ENCODE peak calls at places on chromosomes 2 and 18, in seven cellular contexts. One of them, this sample, is unnamed.
A peak's percentile ranks its signal among the peaks of the same experiment; 100 is the strongest.

GRCh38 chr2:61426267-61426897 is 44.5 kb downstream of the USP34 start:
- DNase-seq in NCI-H460: peak; percentile 53
- DNase-seq in A673: peak; percentile 55
- DNase-seq in stimulated activated naive B cell treated with anti-CD40 and anti-IgM and Interleukin-4, amounts not matched to agents 10 μg/mL and 1 μg/mL and 100 μg/mL, for 72 hours: peak; percentile 59
- DNase-seq in GF-D8: peak; percentile 43
- DNase-seq in HT-29: peak; percentile 62
- DNase-seq in NCI-H2081 treated with DMSO at 0.1 percent for 48 hours: no peak
- DNase-seq in this sample: peak; percentile 58

GRCh38 chr2:11512431-11512830 is 21.4 kb upstream of the GREB1 start:
- DNase-seq in NCI-H460: no peak
- DNase-seq in A673: no peak
- DNase-seq in stimulated activated naive B cell treated with anti-CD40 and anti-IgM and Interleukin-4, amounts not matched to agents 10 μg/mL and 1 μg/mL and 100 μg/mL, for 72 hours: no peak
- DNase-seq in GF-D8: no peak
- DNase-seq in HT-29: no peak
- DNase-seq in NCI-H2081 treated with DMSO at 0.1 percent for 48 hours: no peak
- DNase-seq in this sample: no peak

GRCh38 chr2:10844083-10844482 is 31.5 kb upstream of the PDIA6 start:
- DNase-seq in NCI-H460: peak; percentile 31
- DNase-seq in A673: peak; percentile 78
- DNase-seq in stimulated activated naive B cell treated with anti-CD40 and anti-IgM and Interleukin-4, amounts not matched to agents 10 μg/mL and 1 μg/mL and 100 μg/mL, for 72 hours: no peak
- DNase-seq in GF-D8: no peak
- DNase-seq in HT-29: peak; percentile 78
- DNase-seq in NCI-H2081 treated with DMSO at 0.1 percent for 48 hours: no peak
- DNase-seq in this sample: no peak

GRCh38 chr2:221334466-221334865 is 237.6 kb downstream of the EPHA4 start:
- DNase-seq in NCI-H460: no peak
- DNase-seq in A673: no peak
- DNase-seq in stimulated activated naive B cell treated with anti-CD40 and anti-IgM and Interleukin-4, amounts not matched to agents 10 μg/mL and 1 μg/mL and 100 μg/mL, for 72 hours: no peak
- DNase-seq in GF-D8: no peak
- DNase-seq in HT-29: no peak
- DNase-seq in NCI-H2081 treated with DMSO at 0.1 percent for 48 hours: no peak
- DNase-seq in this sample: no peak

GRCh38 chr2:134705861-134706586 is 12.8 kb downstream of the TMEM163 start:
- DNase-seq in NCI-H460: no peak
- DNase-seq in A673: no peak
- DNase-seq in stimulated activated naive B cell treated with anti-CD40 and anti-IgM and Interleukin-4, amounts not matched to agents 10 μg/mL and 1 μg/mL and 100 μg/mL, for 72 hours: no peak
- DNase-seq in GF-D8: no peak
- DNase-seq in HT-29: no peak
- DNase-seq in NCI-H2081 treated with DMSO at 0.1 percent for 48 hours: no peak
- DNase-seq in this sample: no peak

GRCh38 chr2:168035458-168035857 is 211.9 kb downstream of the STK39 start:
- DNase-seq in NCI-H460: no peak
- DNase-seq in A673: no peak
- DNase-seq in stimulated activated naive B cell treated with anti-CD40 and anti-IgM and Interleukin-4, amounts not matched to agents 10 μg/mL and 1 μg/mL and 100 μg/mL, for 72 hours: no peak
- DNase-seq in GF-D8: no peak
- DNase-seq in HT-29: no peak
- DNase-seq in NCI-H2081 treated with DMSO at 0.1 percent for 48 hours: no peak
- DNase-seq in this sample: no peak

GRCh38 chr2:181165199-181165868 is 184.9 kb downstream of the UBE2E3 start:
- DNase-seq in NCI-H460: no peak
- DNase-seq in A673: no peak
- DNase-seq in stimulated activated naive B cell treated with anti-CD40 and anti-IgM and Interleukin-4, amounts not matched to agents 10 μg/mL and 1 μg/mL and 100 μg/mL, for 72 hours: no peak
- DNase-seq in GF-D8: no peak
- DNase-seq in HT-29: no peak
- DNase-seq in NCI-H2081 treated with DMSO at 0.1 percent for 48 hours: no peak
- DNase-seq in this sample: no peak

GRCh38 chr2:102841107-102841840 is 79.4 kb downstream of the TMEM182 start:
- DNase-seq in NCI-H460: peak; percentile 52
- DNase-seq in A673: peak; percentile 71
- DNase-seq in stimulated activated naive B cell treated with anti-CD40 and anti-IgM and Interleukin-4, amounts not matched to agents 10 μg/mL and 1 μg/mL and 100 μg/mL, for 72 hours: peak; percentile 18
- DNase-seq in GF-D8: peak; percentile 8
- DNase-seq in HT-29: peak; percentile 45
- DNase-seq in NCI-H2081 treated with DMSO at 0.1 percent for 48 hours: no peak
- DNase-seq in this sample: peak; percentile 11

GRCh38 chr18:68428026-68428425 is 286.9 kb downstream of the TMX3 start:
- DNase-seq in NCI-H460: no peak
- DNase-seq in A673: peak; percentile 89
- DNase-seq in stimulated activated naive B cell treated with anti-CD40 and anti-IgM and Interleukin-4, amounts not matched to agents 10 μg/mL and 1 μg/mL and 100 μg/mL, for 72 hours: no peak
- DNase-seq in GF-D8: no peak
- DNase-seq in HT-29: no peak
- DNase-seq in NCI-H2081 treated with DMSO at 0.1 percent for 48 hours: no peak
- DNase-seq in this sample: no peak

GRCh38 chr2:199258291-199258690 is 199.4 kb downstream of the SATB2 start:
- DNase-seq in NCI-H460: no peak
- DNase-seq in A673: no peak
- DNase-seq in stimulated activated naive B cell treated with anti-CD40 and anti-IgM and Interleukin-4, amounts not matched to agents 10 μg/mL and 1 μg/mL and 100 μg/mL, for 72 hours: no peak
- DNase-seq in GF-D8: no peak
- DNase-seq in HT-29: peak; percentile 16
- DNase-seq in NCI-H2081 treated with DMSO at 0.1 percent for 48 hours: no peak
- DNase-seq in this sample: no peak

GRCh38 chr2:190369635-190370034 is 26.2 kb downstream of the INPP1 start:
- DNase-seq in NCI-H460: no peak
- DNase-seq in A673: no peak
- DNase-seq in stimulated activated naive B cell treated with anti-CD40 and anti-IgM and Interleukin-4, amounts not matched to agents 10 μg/mL and 1 μg/mL and 100 μg/mL, for 72 hours: no peak
- DNase-seq in GF-D8: no peak
- DNase-seq in HT-29: no peak
- DNase-seq in NCI-H2081 treated with DMSO at 0.1 percent for 48 hours: no peak
- DNase-seq in this sample: no peak

GRCh38 chr18:13272411-13272810 is 53.9 kb downstream of the LDLRAD4 start:
- DNase-seq in NCI-H460: no peak
- DNase-seq in A673: no peak
- DNase-seq in stimulated activated naive B cell treated with anti-CD40 and anti-IgM and Interleukin-4, amounts not matched to agents 10 μg/mL and 1 μg/mL and 100 μg/mL, for 72 hours: no peak
- DNase-seq in GF-D8: no peak
- DNase-seq in HT-29: no peak
- DNase-seq in NCI-H2081 treated with DMSO at 0.1 percent for 48 hours: no peak
- DNase-seq in this sample: no peak

GRCh38 chr2:161206491-161207032 is 46.3 kb downstream of the TANK start:
- DNase-seq in NCI-H460: no peak
- DNase-seq in A673: no peak
- DNase-seq in stimulated activated naive B cell treated with anti-CD40 and anti-IgM and Interleukin-4, amounts not matched to agents 10 μg/mL and 1 μg/mL and 100 μg/mL, for 72 hours: no peak
- DNase-seq in GF-D8: peak; percentile 18
- DNase-seq in HT-29: no peak
- DNase-seq in NCI-H2081 treated with DMSO at 0.1 percent for 48 hours: no peak
- DNase-seq in this sample: no peak

GRCh38 chr2:170161516-170162260 is 16.3 kb upstream of the MYO3B start:
- DNase-seq in NCI-H460: no peak
- DNase-seq in A673: no peak
- DNase-seq in stimulated activated naive B cell treated with anti-CD40 and anti-IgM and Interleukin-4, amounts not matched to agents 10 μg/mL and 1 μg/mL and 100 μg/mL, for 72 hours: no peak
- DNase-seq in GF-D8: no peak
- DNase-seq in HT-29: no peak
- DNase-seq in NCI-H2081 treated with DMSO at 0.1 percent for 48 hours: no peak
- DNase-seq in this sample: no peak

GRCh38 chr2:230868151-230868946 is 3.6 kb downstream of the ITM2C start:
- DNase-seq in NCI-H460: no peak
- DNase-seq in A673: peak; percentile 93
- DNase-seq in stimulated activated naive B cell treated with anti-CD40 and anti-IgM and Interleukin-4, amounts not matched to agents 10 μg/mL and 1 μg/mL and 100 μg/mL, for 72 hours: no peak
- DNase-seq in GF-D8: no peak
- DNase-seq in HT-29: no peak
- DNase-seq in NCI-H2081 treated with DMSO at 0.1 percent for 48 hours: no peak
- DNase-seq in this sample: no peak

GRCh38 chr2:26456701-26457224 is 21.2 kb downstream of the OTOF start:
- DNase-seq in NCI-H460: no peak
- DNase-seq in A673: no peak
- DNase-seq in stimulated activated naive B cell treated with anti-CD40 and anti-IgM and Interleukin-4, amounts not matched to agents 10 μg/mL and 1 μg/mL and 100 μg/mL, for 72 hours: no peak
- DNase-seq in GF-D8: no peak
- DNase-seq in HT-29: peak; percentile 64
- DNase-seq in NCI-H2081 treated with DMSO at 0.1 percent for 48 hours: no peak
- DNase-seq in this sample: no peak

GRCh38 chr2:128237911-128238697 is 80.6 kb downstream of the HS6ST1 start:
- DNase-seq in NCI-H460: no peak
- DNase-seq in A673: no peak
- DNase-seq in stimulated activated naive B cell treated with anti-CD40 and anti-IgM and Interleukin-4, amounts not matched to agents 10 μg/mL and 1 μg/mL and 100 μg/mL, for 72 hours: no peak
- DNase-seq in GF-D8: no peak
- DNase-seq in HT-29: no peak
- DNase-seq in NCI-H2081 treated with DMSO at 0.1 percent for 48 hours: no peak
- DNase-seq in this sample: no peak

GRCh38 chr2:23940976-23941605 is 828 bp downstream of the UBXN2A start:
- DNase-seq in NCI-H460: no peak
- DNase-seq in A673: peak; percentile 51
- DNase-seq in stimulated activated naive B cell treated with anti-CD40 and anti-IgM and Interleukin-4, amounts not matched to agents 10 μg/mL and 1 μg/mL and 100 μg/mL, for 72 hours: no peak
- DNase-seq in GF-D8: no peak
- DNase-seq in HT-29: peak; percentile 56
- DNase-seq in NCI-H2081 treated with DMSO at 0.1 percent for 48 hours: no peak
- DNase-seq in this sample: no peak

GRCh38 chr2:165898381-165898780 is 55.2 kb downstream of the TTC21B start:
- DNase-seq in NCI-H460: no peak
- DNase-seq in A673: no peak
- DNase-seq in stimulated activated naive B cell treated with anti-CD40 and anti-IgM and Interleukin-4, amounts not matched to agents 10 μg/mL and 1 μg/mL and 100 μg/mL, for 72 hours: no peak
- DNase-seq in GF-D8: no peak
- DNase-seq in HT-29: no peak
- DNase-seq in NCI-H2081 treated with DMSO at 0.1 percent for 48 hours: no peak
- DNase-seq in this sample: no peak

GRCh38 chr2:15485949-15486348 is 75.2 kb downstream of the NBAS start:
- DNase-seq in NCI-H460: no peak
- DNase-seq in A673: no peak
- DNase-seq in stimulated activated naive B cell treated with anti-CD40 and anti-IgM and Interleukin-4, amounts not matched to agents 10 μg/mL and 1 μg/mL and 100 μg/mL, for 72 hours: no peak
- DNase-seq in GF-D8: no peak
- DNase-seq in HT-29: no peak
- DNase-seq in NCI-H2081 treated with DMSO at 0.1 percent for 48 hours: no peak
- DNase-seq in this sample: no peak

GRCh38 chr18:13356032-13356431 is 137.5 kb downstream of the LDLRAD4 start:
- DNase-seq in NCI-H460: no peak
- DNase-seq in A673: no peak
- DNase-seq in stimulated activated naive B cell treated with anti-CD40 and anti-IgM and Interleukin-4, amounts not matched to agents 10 μg/mL and 1 μg/mL and 100 μg/mL, for 72 hours: no peak
- DNase-seq in GF-D8: no peak
- DNase-seq in HT-29: no peak
- DNase-seq in NCI-H2081 treated with DMSO at 0.1 percent for 48 hours: no peak
- DNase-seq in this sample: no peak

GRCh38 chr18:63683152-63683551 is 19.6 kb upstream of the SERPINB11 start:
- DNase-seq in NCI-H460: peak; percentile 97
- DNase-seq in A673: peak; percentile 71
- DNase-seq in stimulated activated naive B cell treated with anti-CD40 and anti-IgM and Interleukin-4, amounts not matched to agents 10 μg/mL and 1 μg/mL and 100 μg/mL, for 72 hours: no peak
- DNase-seq in GF-D8: no peak
- DNase-seq in HT-29: peak; percentile 90
- DNase-seq in NCI-H2081 treated with DMSO at 0.1 percent for 48 hours: no peak
- DNase-seq in this sample: no peak